ENCODE peak calls at places on chromosomes 6 and 20, in six cellular contexts. W is kidney epithelial cell, S is WTC11, T is OCI-LY7, N is heart right ventricle, V is tibial artery. C is an unnamed sample.
A peak's percentile ranks its signal among the peaks of the same experiment; 100 is the strongest.

GRCh38 chr20:57231951-57232428 is 34.5 kb downstream of the BMP7 start:
- DNase-seq in W (no peak), S (no peak), T (no peak), N (no peak), V (no peak), C (no peak)

GRCh38 chr6:161273356-161273751 is 507 bp downstream of the AGPAT4 start:
- DNase-seq in W (no peak), S (no peak), T (peak; percentile 15), N (peak; percentile 19), V (no peak), C (peak; percentile 49)

GRCh38 chr20:51481311-51481997 is 61.1 kb downstream of the NFATC2 start:
- DNase-seq in W (no peak), S (no peak), T (peak; percentile 54), N (no peak), V (peak; percentile 49), C (no peak)

GRCh38 chr6:157787080-157787479 is 36.0 kb upstream of the SNX9 start:
- DNase-seq in W (no peak), S (no peak), T (no peak), N (no peak), V (no peak), C (no peak)

GRCh38 chr20:61476956-61477355 is 224.9 kb downstream of the CDH4 start:
- DNase-seq in W (no peak), S (no peak), T (no peak), N (no peak), V (no peak), C (no peak)

GRCh38 chr20:60627751-60628565 is 624.1 kb upstream of the CDH4 start:
- DNase-seq in W (no peak), S (no peak), T (no peak), N (no peak), V (no peak), C (no peak)

GRCh38 chr6:139539852-139540251 is 165.4 kb upstream of the CITED2 start:
- DNase-seq in W (peak; percentile 87), S (peak; percentile 16), T (no peak), N (peak; percentile 56), V (peak; percentile 89), C (no peak)

GRCh38 chr6:116287668-116288282 is 8.0 kb upstream of the TSPYL1 start:
- DNase-seq in W (no peak), S (no peak), T (peak; percentile 65), N (no peak), V (no peak), C (no peak)

GRCh38 chr6:14396392-14396791 is 278.8 kb downstream of the CD83 start:
- DNase-seq in W (no peak), S (no peak), T (no peak), N (no peak), V (no peak), C (no peak)

GRCh38 chr6:138512615-138513014 is 13.3 kb upstream of the NHSL1 start:
- DNase-seq in W (no peak), S (no peak), T (no peak), N (no peak), V (no peak), C (no peak)

GRCh38 chr6:11712760-11713159 is 65.8 kb downstream of the ADTRP start:
- DNase-seq in W (no peak), S (no peak), T (no peak), N (no peak), V (peak; percentile 73), C (no peak)

GRCh38 chr6:36383608-36384007 is 3.9 kb downstream of the ETV7 start:
- DNase-seq in W (no peak), S (no peak), T (no peak), N (no peak), V (no peak), C (no peak)

GRCh38 chr6:108914235-108915022 is 66.2 kb downstream of the ARMC2 start:
- DNase-seq in W (no peak), S (peak; percentile 74), T (peak; percentile 64), N (no peak), V (no peak), C (peak; percentile 4)

GRCh38 chr20:53948383-53949318 is 121.7 kb downstream of the BCAS1 start:
- DNase-seq in W (no peak), S (no peak), T (no peak), N (no peak), V (no peak), C (no peak)

GRCh38 chr6:131828946-131829345 is 21.1 kb downstream of the ENPP1 start:
- DNase-seq in W (no peak), S (no peak), T (no peak), N (no peak), V (no peak), C (no peak)

GRCh38 chr20:64166712-64167615 is 2.7 kb downstream of the MYT1 start:
- DNase-seq in W (no peak), S (no peak), T (no peak), N (no peak), V (no peak), C (no peak)

GRCh38 chr6:30740993-30741784 is 1.3 kb downstream of the FLOT1 start:
- DNase-seq in W (no peak), S (no peak), T (no peak), N (no peak), V (no peak), C (no peak)

GRCh38 chr20:51077601-51078000 is 54.7 kb upstream of the KCNG1 start:
- DNase-seq in W (no peak), S (no peak), T (no peak), N (no peak), V (no peak), C (no peak)

GRCh38 chr6:136254851-136255466 is 4.8 kb upstream of the MTFR2 start:
- DNase-seq in W (no peak), S (no peak), T (no peak), N (no peak), V (no peak), C (no peak)

GRCh38 chr6:105273589-105273988 is 93.8 kb upstream of the POPDC3 start:
- DNase-seq in W (no peak), S (no peak), T (no peak), N (no peak), V (no peak), C (no peak)

GRCh38 chr6:138410972-138411667 is 7.1 kb downstream of the HEBP2 start:
- DNase-seq in W (peak; percentile 56), S (no peak), T (no peak), N (no peak), V (no peak), C (no peak)

GRCh38 chr20:38355161-38356012 is 9.1 kb downstream of the LBP start:
- DNase-seq in W (no peak), S (peak; percentile 38), T (peak; percentile 23), N (no peak), V (no peak), C (no peak)

GRCh38 chr6:169722362-169723199 is 1.7 kb downstream of the PHF10 start:
- DNase-seq in W (no peak), S (peak; percentile 38), T (peak; percentile 59), N (peak; percentile 39), V (peak; percentile 76), C (peak; percentile 10)

GRCh38 chr20:2907519-2907918 is 34.2 kb downstream of the PTPRA start:
- DNase-seq in W (no peak), S (no peak), T (no peak), N (no peak), V (no peak), C (no peak)

GRCh38 chr20:40717343-40717865 is 28.4 kb upstream of the MAFB start:
- DNase-seq in W (no peak), S (no peak), T (no peak), N (no peak), V (no peak), C (no peak)

DNA sequence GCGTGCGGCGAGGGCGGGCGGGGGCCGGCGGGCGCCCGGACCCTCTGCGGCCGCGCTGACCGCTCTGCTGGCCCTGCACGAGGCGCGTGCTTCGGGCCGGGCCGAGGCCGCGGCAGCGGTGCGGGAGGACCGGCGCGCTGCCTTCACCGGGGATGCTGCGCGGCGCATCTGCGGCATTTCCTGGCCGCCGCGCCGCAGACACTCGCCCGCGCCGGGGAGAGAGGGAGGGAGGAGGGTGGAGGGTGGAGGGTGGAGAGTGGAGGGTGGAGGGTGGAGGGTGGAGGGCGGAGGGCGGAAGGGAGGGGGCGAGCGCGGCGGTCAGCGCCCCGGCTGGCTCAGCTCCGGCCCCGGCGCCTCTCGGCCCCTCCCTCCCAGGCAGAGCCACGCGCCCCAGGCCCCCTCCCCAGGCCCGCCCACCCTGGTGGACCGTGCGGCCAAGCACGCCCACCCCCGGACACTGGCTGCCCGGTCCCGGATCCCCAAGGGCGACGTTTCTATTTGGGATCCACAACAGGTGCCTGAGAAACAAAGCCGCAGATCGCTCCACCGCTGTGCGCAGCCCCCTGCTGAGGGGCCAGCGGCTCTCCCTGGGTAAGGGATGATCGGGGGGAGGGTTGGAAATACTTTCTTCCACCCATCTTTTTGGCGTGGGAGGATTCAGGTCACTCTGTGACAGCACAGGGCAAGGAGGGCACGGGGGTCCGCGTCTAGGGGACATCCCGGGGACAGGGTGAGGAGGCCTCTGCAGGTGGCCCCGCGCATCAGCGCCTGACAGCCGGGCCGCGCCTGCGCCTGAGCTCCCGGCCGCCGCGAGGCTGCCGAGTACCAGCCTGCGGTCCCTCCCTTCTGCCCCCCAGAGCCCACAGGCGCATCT is 111.2 kb upstream of the BEND6 start:
- DNase-seq in W (no peak), S (peak; percentile 81), T (peak; percentile 49), N (peak; percentile 78), V (peak; percentile 89), C (peak; percentile 73)
- TF ChIP-seq CTCF in W (no peak), S (no peak), T (peak; percentile 55), N (peak; percentile 52), V (peak; percentile 70), C (peak; percentile 70)

GRCh38 chr6:145075425-145075824 is 659.9 kb downstream of the EPM2A start:
- DNase-seq in W (no peak), S (no peak), T (no peak), N (no peak), V (no peak), C (no peak)
- TF ChIP-seq CTCF in W (no peak), S (no peak), T (no peak), N (no peak), V (no peak), C (peak; percentile 44)

GRCh38 chr20:62875419-62876355 is 14.1 kb upstream of the TCFL5 start:
- DNase-seq in W (no peak), S (peak; percentile 83), T (no peak), N (peak; percentile 79), V (peak; percentile 91), C (peak; percentile 79)
- TF ChIP-seq CTCF in W (peak; percentile 46), S (no peak), T (no peak), N (peak; percentile 41), V (peak; percentile 48), C (peak; percentile 57)

DNA sequence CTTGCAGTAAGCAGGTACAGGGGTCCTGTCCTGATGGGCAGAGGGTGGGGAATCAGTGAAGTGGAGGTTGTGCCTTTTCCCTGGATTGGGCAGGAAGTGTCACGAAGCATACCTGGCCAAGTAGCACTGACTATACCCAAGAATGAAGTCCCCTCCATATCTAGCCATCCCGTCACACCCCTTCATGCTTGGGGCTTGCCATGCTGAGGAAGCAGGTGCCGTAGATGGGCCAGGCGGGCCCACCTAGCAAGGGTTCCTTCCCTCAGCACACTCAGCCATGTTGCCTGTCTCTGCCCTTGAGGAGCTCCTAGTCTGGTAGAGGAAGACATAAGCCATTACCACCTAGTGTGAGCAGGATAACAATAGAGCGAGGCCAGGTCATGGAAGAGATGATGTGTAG is 33.5 kb downstream of the EIF2S2 start:
- DNase-seq in W (no peak), S (no peak), T (no peak), N (no peak), V (no peak), C (no peak)
- TF ChIP-seq CTCF in W (no peak), S (no peak), T (no peak), N (no peak), V (no peak), C (no peak)

C was measured in neural crest cell.